ENCODE peak calls at places on chromosomes 4 and X, in nine cellular contexts. Q is hippocampal formation; X is effector memory CD8-positive, alpha-beta T cell; O is suprapubic skin; C is transverse colon; R is heart left ventricle; H is choroid plexus epithelial cell; B is SK-N-SH; U is central memory CD4-positive, alpha-beta T cell. W is an unnamed sample.

GRCh38 chr4:76087007-76087769 is 12.7 kb downstream of the ART3 start:
- DNase-seq in Q (peak; percentile 91), X (no peak), O (no peak), C (peak; percentile 37), R (peak; percentile 33), H (peak; percentile 76), B (peak; percentile 51), U (no peak), W (peak; percentile 83)

GRCh38 chrX:85503258-85504158 is 124.0 kb upstream of the POF1B start:
- DNase-seq in Q (no peak), X (no peak), O (no peak), C (peak; percentile 15), R (no peak), H (no peak), B (no peak), U (no peak), W (no peak)

GRCh38 chrX:3184176-3184930 is 143.1 kb downstream of the ARSF start:
- DNase-seq in Q (no peak), X (no peak), O (no peak), C (no peak), R (peak; percentile 23), H (peak; percentile 94), B (no peak), U (no peak), W (no peak)

GRCh38 chr4:89939994-89940393 is 45.3 kb downstream of the MMRN1 start:
- DNase-seq in Q (no peak), X (no peak), O (no peak), C (no peak), R (peak; percentile 24), H (peak; percentile 66), B (no peak), U (no peak), W (no peak)

GRCh38 chr4:113604955-113605354 is 156.6 kb downstream of the CAMK2D start:
- DNase-seq in Q (no peak), X (no peak), O (no peak), C (no peak), R (no peak), H (peak; percentile 32), B (no peak), U (no peak), W (no peak)

GRCh38 chr4:177381762-177382310 is 60.4 kb downstream of the AGA start:
- DNase-seq in Q (no peak), X (no peak), O (no peak), C (no peak), R (no peak), H (no peak), B (no peak), U (no peak), W (no peak)

GRCh38 chr4:154982187-154983047 is 201.3 kb downstream of the RBM46 start:
- DNase-seq in Q (peak; percentile 6), X (no peak), O (no peak), C (peak; percentile 56), R (peak; percentile 28), H (peak; percentile 70), B (peak; percentile 58), U (no peak), W (peak; percentile 35)

GRCh38 chrX:71636438-71637252 is 18.3 kb upstream of the CXCR3 start:
- DNase-seq in Q (peak; percentile 5), X (no peak), O (no peak), C (peak; percentile 21), R (no peak), H (no peak), B (no peak), U (peak; percentile 33), W (no peak)

GRCh38 chr4:71602271-71602890 is 181.5 kb downstream of the GC start:
- DNase-seq in Q (no peak), X (no peak), O (no peak), C (no peak), R (no peak), H (peak; percentile 20), B (no peak), U (no peak), W (no peak)

GRCh38 chrX:132957211-132958085 is 981 bp downstream of the HS6ST2 start:
- DNase-seq in Q (no peak), X (no peak), O (no peak), C (peak; percentile 9), R (no peak), H (no peak), B (peak; percentile 76), U (no peak), W (peak; percentile 35)

GRCh38 chr4:124851741-124852140 is 139.2 kb upstream of the ANKRD50 start:
- DNase-seq in Q (no peak), X (no peak), O (no peak), C (no peak), R (no peak), H (no peak), B (no peak), U (no peak), W (no peak)

GRCh38 chrX:86806786-86807185 is 658.5 kb downstream of the DACH2 start:
- DNase-seq in Q (no peak), X (no peak), O (no peak), C (no peak), R (no peak), H (peak; percentile 8), B (peak; percentile 12), U (no peak), W (no peak)

GRCh38 chrX:150203249-150203647 is 159.9 kb upstream of the MAMLD1 start:
- DNase-seq in Q (no peak), X (no peak), O (no peak), C (no peak), R (no peak), H (no peak), B (no peak), U (no peak), W (no peak)

GRCh38 chrX:130120746-130121504 is 10.6 kb upstream of the ELF4 start:
- DNase-seq in Q (peak; percentile 52), X (peak; percentile 67), O (peak; percentile 86), C (peak; percentile 74), R (peak; percentile 76), H (peak; percentile 77), B (peak; percentile 86), U (peak; percentile 66), W (peak; percentile 73)

GRCh38 chr4:41339812-41340809 is 83.4 kb downstream of the UCHL1 start:
- DNase-seq in Q (peak; percentile 95), X (no peak), O (no peak), C (no peak), R (no peak), H (peak; percentile 61), B (peak; percentile 70), U (no peak), W (peak; percentile 51)

GRCh38 chr4:89024051-89024675 is 32.8 kb downstream of the FAM13A start:
- DNase-seq in Q (peak; percentile 80), X (peak; percentile 62), O (no peak), C (peak; percentile 60), R (peak; percentile 42), H (peak; percentile 90), B (peak; percentile 62), U (peak; percentile 66), W (no peak)

GRCh38 chr4:22607382-22607781 is 85.4 kb upstream of the GBA3 start:
- DNase-seq in Q (peak; percentile 3), X (no peak), O (no peak), C (peak; percentile 56), R (peak; percentile 29), H (peak; percentile 24), B (peak; percentile 59), U (no peak), W (no peak)

W was measured in dorsolateral prefrontal cortex.